ENCODE peak calls at places on chromosomes 13 and 19, in ten cellular contexts. One of them, this sample, is unnamed.
A peak's percentile ranks its signal among the peaks of the same experiment; 100 is the strongest.

GRCh38 chr13:23506821-23507210 is 63.4 kb upstream of the TNFRSF19 start:
- DNase-seq in K562: no peak
- DNase-seq in uterus: peak; percentile 26
- DNase-seq in ovary: no peak
- DNase-seq in tibial nerve: no peak
- DNase-seq in breast epithelium: no peak
- DNase-seq in A549: no peak
- DNase-seq in body of pancreas: no peak
- DNase-seq in Peyer's patch: no peak
- DNase-seq in stomach: no peak
- DNase-seq in this sample: no peak

GRCh38 chr13:38670627-38671026 is 16.2 kb upstream of the FREM2 start:
- DNase-seq in A549: no peak
- DNase-seq in Peyer's patch: no peak
- DNase-seq in ovary: no peak
- DNase-seq in body of pancreas: no peak
- DNase-seq in uterus: no peak
- DNase-seq in K562: no peak
- DNase-seq in breast epithelium: no peak
- DNase-seq in tibial nerve: no peak
- DNase-seq in stomach: no peak
- DNase-seq in this sample: no peak

GRCh38 chr13:73228546-73228945 is 169.7 kb downstream of the KLF5 start:
- DNase-seq in ovary: no peak
- DNase-seq in K562: no peak
- DNase-seq in breast epithelium: no peak
- DNase-seq in body of pancreas: no peak
- DNase-seq in A549: no peak
- DNase-seq in stomach: no peak
- DNase-seq in uterus: no peak
- DNase-seq in Peyer's patch: no peak
- DNase-seq in tibial nerve: no peak
- DNase-seq in this sample: no peak

GRCh38 chr13:101529419-101529818 is 76.9 kb downstream of the ITGBL1 start:
- DNase-seq in ovary: no peak
- DNase-seq in Peyer's patch: no peak
- DNase-seq in tibial nerve: peak; percentile 54
- DNase-seq in breast epithelium: peak; percentile 37
- DNase-seq in body of pancreas: peak; percentile 8
- DNase-seq in uterus: no peak
- DNase-seq in A549: no peak
- DNase-seq in stomach: no peak
- DNase-seq in K562: no peak
- DNase-seq in this sample: no peak

GRCh38 chr19:54967611-54968010 is 1.4 kb downstream of the NLRP2 start:
- DNase-seq in uterus: no peak
- DNase-seq in A549: no peak
- DNase-seq in Peyer's patch: no peak
- DNase-seq in ovary: no peak
- DNase-seq in body of pancreas: no peak
- DNase-seq in stomach: no peak
- DNase-seq in K562: no peak
- DNase-seq in breast epithelium: no peak
- DNase-seq in tibial nerve: no peak
- DNase-seq in this sample: no peak

GRCh38 chr13:33870046-33870668 is 52.2 kb downstream of the RFC3 start:
- DNase-seq in breast epithelium: no peak
- DNase-seq in stomach: no peak
- DNase-seq in body of pancreas: peak; percentile 60
- DNase-seq in uterus: no peak
- DNase-seq in A549: no peak
- DNase-seq in Peyer's patch: no peak
- DNase-seq in ovary: no peak
- DNase-seq in tibial nerve: no peak
- DNase-seq in K562: no peak
- DNase-seq in this sample: no peak

GRCh38 chr19:31096047-31096446 is 253.2 kb downstream of the TSHZ3 start:
- DNase-seq in K562: no peak
- DNase-seq in body of pancreas: no peak
- DNase-seq in A549: no peak
- DNase-seq in ovary: no peak
- DNase-seq in tibial nerve: no peak
- DNase-seq in Peyer's patch: no peak
- DNase-seq in stomach: no peak
- DNase-seq in breast epithelium: no peak
- DNase-seq in uterus: no peak
- DNase-seq in this sample: no peak

GRCh38 chr19:18674616-18675015 is 8.9 kb upstream of the CRTC1 start:
- DNase-seq in body of pancreas: no peak
- DNase-seq in tibial nerve: no peak
- DNase-seq in stomach: no peak
- DNase-seq in Peyer's patch: no peak
- DNase-seq in breast epithelium: no peak
- DNase-seq in A549: no peak
- DNase-seq in K562: no peak
- DNase-seq in ovary: no peak
- DNase-seq in uterus: no peak
- DNase-seq in this sample: no peak

GRCh38 chr19:7928334-7928706 is 2.4 kb upstream of the CTXN1 start:
- DNase-seq in body of pancreas: no peak
- DNase-seq in Peyer's patch: no peak
- DNase-seq in stomach: no peak
- DNase-seq in ovary: peak; percentile 52
- DNase-seq in breast epithelium: peak; percentile 50
- DNase-seq in tibial nerve: no peak
- DNase-seq in uterus: peak; percentile 66
- DNase-seq in K562: no peak
- DNase-seq in A549: no peak
- DNase-seq in this sample: no peak

GRCh38 chr19:7926727-7927604 is 1.0 kb upstream of the CTXN1 start:
- DNase-seq in K562: no peak
- DNase-seq in Peyer's patch: no peak
- DNase-seq in A549: no peak
- DNase-seq in uterus: peak; percentile 50
- DNase-seq in stomach: no peak
- DNase-seq in ovary: peak; percentile 67
- DNase-seq in tibial nerve: no peak
- DNase-seq in breast epithelium: no peak
- DNase-seq in body of pancreas: no peak
- DNase-seq in this sample: peak; percentile 81

GRCh38 chr19:7927605-7928333 is 1.8 kb upstream of the CTXN1 start:
- DNase-seq in tibial nerve: no peak
- DNase-seq in ovary: peak; percentile 62
- DNase-seq in K562: no peak
- DNase-seq in A549: no peak
- DNase-seq in stomach: no peak
- DNase-seq in body of pancreas: no peak
- DNase-seq in uterus: peak; percentile 46
- DNase-seq in breast epithelium: peak; percentile 67
- DNase-seq in Peyer's patch: no peak
- DNase-seq in this sample: no peak

GRCh38 chr19:7930765-7931164 is 4.8 kb upstream of the CTXN1 start:
- DNase-seq in tibial nerve: no peak
- DNase-seq in K562: no peak
- DNase-seq in stomach: no peak
- DNase-seq in uterus: peak; percentile 22
- DNase-seq in body of pancreas: no peak
- DNase-seq in breast epithelium: no peak
- DNase-seq in A549: no peak
- DNase-seq in Peyer's patch: no peak
- DNase-seq in ovary: no peak
- DNase-seq in this sample: no peak

GRCh38 chr19:7928741-7929701 is 3.1 kb upstream of the CTXN1 start:
- DNase-seq in A549: peak; percentile 43
- DNase-seq in uterus: peak; percentile 88
- DNase-seq in body of pancreas: no peak
- DNase-seq in tibial nerve: peak; percentile 53
- DNase-seq in K562: peak; percentile 66
- DNase-seq in ovary: peak; percentile 88
- DNase-seq in Peyer's patch: peak; percentile 39
- DNase-seq in breast epithelium: peak; percentile 81
- DNase-seq in stomach: no peak
- DNase-seq in this sample: no peak
- H3K4me1 ChIP-seq in A549: peaks cover 22% of the 10 kb centered on the region
- H3K4me1 ChIP-seq in uterus: peaks cover 8% of the 10 kb centered on the region
- H3K4me1 ChIP-seq in body of pancreas: peaks cover 31% of the 10 kb centered on the region
- H3K4me1 ChIP-seq in tibial nerve: peaks cover 18% of the 10 kb centered on the region
- H3K4me1 ChIP-seq in K562: peaks cover 11% of the 10 kb centered on the region
- H3K4me1 ChIP-seq in ovary: peaks cover 31% of the 10 kb centered on the region
- H3K4me1 ChIP-seq in Peyer's patch: peaks cover 22% of the 10 kb centered on the region
- H3K4me1 ChIP-seq in breast epithelium: peaks cover 27% of the 10 kb centered on the region
- H3K4me1 ChIP-seq in stomach: peaks cover 71% of the 10 kb centered on the region
- H3K4me1 ChIP-seq in this sample: peaks cover 24% of the 10 kb centered on the region

GRCh38 chr13:99308481-99309087 is 1.4 kb upstream of the GPR183 start:
- DNase-seq in ovary: no peak
- DNase-seq in Peyer's patch: no peak
- DNase-seq in stomach: no peak
- DNase-seq in tibial nerve: no peak
- DNase-seq in body of pancreas: no peak
- DNase-seq in breast epithelium: no peak
- DNase-seq in uterus: no peak
- DNase-seq in K562: no peak
- DNase-seq in A549: no peak
- DNase-seq in this sample: no peak

GRCh38 chr13:99304541-99304940 is 2.7 kb downstream of the GPR183 start:
- DNase-seq in ovary: no peak
- DNase-seq in breast epithelium: no peak
- DNase-seq in K562: no peak
- DNase-seq in uterus: no peak
- DNase-seq in A549: no peak
- DNase-seq in body of pancreas: no peak
- DNase-seq in stomach: no peak
- DNase-seq in tibial nerve: no peak
- DNase-seq in Peyer's patch: no peak
- DNase-seq in this sample: no peak

GRCh38 chr13:99307648-99308339 is 595 bp upstream of the GPR183 start:
- DNase-seq in body of pancreas: peak; percentile 59
- DNase-seq in K562: no peak
- DNase-seq in uterus: no peak
- DNase-seq in A549: no peak
- DNase-seq in tibial nerve: no peak
- DNase-seq in Peyer's patch: peak; percentile 50
- DNase-seq in breast epithelium: no peak
- DNase-seq in stomach: no peak
- DNase-seq in ovary: no peak
- DNase-seq in this sample: no peak

GRCh38 chr13:99305180-99305965 is 1.8 kb downstream of the GPR183 start:
- DNase-seq in stomach: no peak
- DNase-seq in ovary: no peak
- DNase-seq in breast epithelium: no peak
- DNase-seq in body of pancreas: no peak
- DNase-seq in tibial nerve: no peak
- DNase-seq in Peyer's patch: no peak
- DNase-seq in uterus: no peak
- DNase-seq in K562: no peak
- DNase-seq in A549: no peak
- DNase-seq in this sample: no peak

DNA sequence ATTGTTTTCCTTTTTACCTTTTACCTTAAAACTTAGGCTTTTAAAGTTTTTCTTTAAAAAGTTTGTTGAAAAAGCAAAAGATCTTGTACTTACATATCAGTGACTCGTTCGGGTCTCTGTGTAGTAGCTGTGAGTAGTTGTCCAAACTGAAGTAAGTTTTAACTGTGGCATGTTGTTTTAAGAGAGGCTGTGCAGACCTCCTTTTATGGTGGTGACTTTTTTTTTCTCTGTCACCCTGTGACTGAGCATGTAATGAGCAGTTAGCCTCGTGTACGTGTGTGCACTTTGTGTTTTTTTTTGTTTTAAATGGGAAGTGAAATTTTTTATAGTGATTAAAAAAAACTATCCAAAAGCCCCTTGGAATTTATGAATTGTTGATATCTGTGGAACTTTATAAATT is at the start of gene GPR183:
- DNase-seq in stomach: no peak
- DNase-seq in K562: no peak
- DNase-seq in Peyer's patch: peak; percentile 42
- DNase-seq in A549: no peak
- DNase-seq in tibial nerve: no peak
- DNase-seq in ovary: no peak
- DNase-seq in breast epithelium: no peak
- DNase-seq in uterus: no peak
- DNase-seq in body of pancreas: peak; percentile 37
- DNase-seq in this sample: no peak
- TF ChIP-seq POLR2A in stomach: no peak
- TF ChIP-seq POLR2A in K562: no peak
- TF ChIP-seq POLR2A in Peyer's patch: peak; percentile 62
- TF ChIP-seq POLR2A in A549: no peak
- TF ChIP-seq POLR2A in tibial nerve: no peak
- TF ChIP-seq POLR2A in ovary: no peak
- TF ChIP-seq POLR2A in breast epithelium: no peak
- TF ChIP-seq POLR2A in uterus: peak; percentile 34
- TF ChIP-seq POLR2A in body of pancreas: peak; percentile 18
- TF ChIP-seq POLR2A in this sample: peak; percentile 80

DNA sequence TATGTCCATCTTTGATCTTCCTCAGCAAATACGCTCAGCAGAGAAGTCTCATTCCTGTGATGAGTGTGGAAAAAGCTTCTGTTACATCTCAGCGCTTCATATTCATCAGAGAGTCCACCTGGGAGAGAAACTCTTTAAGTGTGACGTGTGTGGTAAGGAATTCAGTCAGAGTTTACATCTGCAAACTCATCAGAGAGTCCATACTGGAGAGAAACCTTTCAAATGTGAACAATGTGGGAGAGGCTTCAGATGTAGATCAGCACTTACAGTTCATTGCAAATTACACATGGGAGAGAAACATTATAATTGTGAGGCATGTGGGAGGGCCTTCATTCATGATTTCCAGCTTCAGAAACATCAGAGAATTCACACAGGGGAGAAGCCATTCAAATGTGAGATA is 5.7 kb upstream of the ZNF284 start:
- DNase-seq in Peyer's patch: no peak
- DNase-seq in K562: no peak
- DNase-seq in body of pancreas: no peak
- DNase-seq in tibial nerve: no peak
- DNase-seq in uterus: no peak
- DNase-seq in ovary: no peak
- DNase-seq in A549: no peak
- DNase-seq in stomach: no peak
- DNase-seq in breast epithelium: no peak
- DNase-seq in this sample: no peak
- H3K9me3 ChIP-seq in Peyer's patch: no peaks in the 10 kb centered on the region
- H3K9me3 ChIP-seq in K562: peaks cover 4% of the 10 kb centered on the region
- H3K9me3 ChIP-seq in body of pancreas: no peaks in the 10 kb centered on the region
- H3K9me3 ChIP-seq in tibial nerve: peaks cover 4% of the 10 kb centered on the region
- H3K9me3 ChIP-seq in uterus: no peaks in the 10 kb centered on the region
- H3K9me3 ChIP-seq in ovary: peaks cover 32% of the 10 kb centered on the region
- H3K9me3 ChIP-seq in A549: peaks cover 96% of the 10 kb centered on the region
- H3K9me3 ChIP-seq in stomach: peaks cover 56% of the 10 kb centered on the region
- H3K9me3 ChIP-seq in breast epithelium: peaks cover 45% of the 10 kb centered on the region
- H3K9me3 ChIP-seq in this sample: peaks cover 61% of the 10 kb centered on the region

GRCh38 chr19:45262570-45262969 is 11.5 kb downstream of the MARK4 start:
- DNase-seq in A549: no peak
- DNase-seq in breast epithelium: no peak
- DNase-seq in Peyer's patch: no peak
- DNase-seq in stomach: no peak
- DNase-seq in K562: no peak
- DNase-seq in uterus: no peak
- DNase-seq in tibial nerve: no peak
- DNase-seq in ovary: no peak
- DNase-seq in body of pancreas: no peak
- DNase-seq in this sample: no peak

GRCh38 chr19:45267296-45267695 is 16.2 kb downstream of the MARK4 start:
- DNase-seq in Peyer's patch: no peak
- DNase-seq in A549: no peak
- DNase-seq in stomach: no peak
- DNase-seq in uterus: no peak
- DNase-seq in tibial nerve: no peak
- DNase-seq in body of pancreas: no peak
- DNase-seq in K562: no peak
- DNase-seq in breast epithelium: no peak
- DNase-seq in ovary: no peak
- DNase-seq in this sample: no peak

GRCh38 chr19:45263013-45263412 is 11.9 kb downstream of the MARK4 start:
- DNase-seq in ovary: no peak
- DNase-seq in K562: peak; percentile 48
- DNase-seq in breast epithelium: no peak
- DNase-seq in tibial nerve: no peak
- DNase-seq in uterus: no peak
- DNase-seq in Peyer's patch: no peak
- DNase-seq in stomach: no peak
- DNase-seq in A549: no peak
- DNase-seq in body of pancreas: no peak
- DNase-seq in this sample: no peak

GRCh38 chr19:45265375-45265774 is 14.3 kb downstream of the MARK4 start:
- DNase-seq in body of pancreas: no peak
- DNase-seq in tibial nerve: no peak
- DNase-seq in Peyer's patch: no peak
- DNase-seq in K562: no peak
- DNase-seq in A549: no peak
- DNase-seq in breast epithelium: no peak
- DNase-seq in stomach: no peak
- DNase-seq in ovary: no peak
- DNase-seq in uterus: no peak
- DNase-seq in this sample: no peak

DNA sequence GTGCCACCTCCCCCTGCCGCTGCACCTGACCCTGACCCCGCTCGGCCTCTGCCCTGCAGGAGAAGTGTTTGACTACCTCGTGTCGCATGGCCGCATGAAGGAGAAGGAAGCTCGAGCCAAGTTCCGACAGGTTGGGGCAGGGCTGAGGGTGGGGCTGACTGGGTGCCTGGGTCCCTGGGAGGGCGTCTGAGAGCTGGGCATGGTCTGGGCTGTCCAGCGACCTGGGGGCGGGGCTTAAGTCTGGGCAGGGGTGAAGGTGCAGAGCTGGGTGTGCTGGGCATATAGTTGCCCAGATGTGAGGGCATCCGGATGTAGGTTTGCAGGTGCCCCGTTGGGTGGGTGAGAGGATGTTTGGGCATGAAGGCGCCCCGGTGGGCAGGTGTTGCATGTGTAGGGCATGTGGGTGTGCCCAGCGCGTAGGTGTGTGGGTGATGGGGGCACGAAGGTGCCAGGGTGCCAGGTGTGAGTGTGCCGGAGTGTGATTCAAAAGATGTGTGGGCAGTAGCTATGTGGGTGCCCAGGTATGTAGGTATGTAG is 13.8 kb downstream of the MARK4 start:
- DNase-seq in ovary: no peak
- DNase-seq in breast epithelium: no peak
- DNase-seq in stomach: no peak
- DNase-seq in A549: no peak
- DNase-seq in body of pancreas: no peak
- DNase-seq in uterus: no peak
- DNase-seq in Peyer's patch: no peak
- DNase-seq in tibial nerve: no peak
- DNase-seq in K562: no peak
- DNase-seq in this sample: no peak
- H3K4me1 ChIP-seq in ovary: no peaks in the 10 kb centered on the region
- H3K4me1 ChIP-seq in breast epithelium: no peaks in the 10 kb centered on the region
- H3K4me1 ChIP-seq in stomach: no peaks in the 10 kb centered on the region
- H3K4me1 ChIP-seq in A549: no peaks in the 10 kb centered on the region
- H3K4me1 ChIP-seq in body of pancreas: no peaks in the 10 kb centered on the region
- H3K4me1 ChIP-seq in uterus: no peaks in the 10 kb centered on the region
- H3K4me1 ChIP-seq in Peyer's patch: no peaks in the 10 kb centered on the region
- H3K4me1 ChIP-seq in tibial nerve: no peaks in the 10 kb centered on the region
- H3K4me1 ChIP-seq in K562: peaks cover 14% of the 10 kb centered on the region
- H3K4me1 ChIP-seq in this sample: no peaks in the 10 kb centered on the region

This sample was measured in spleen.